ENCODE peak calls at places on chromosomes 5 and 9, in eight cellular contexts. E is neural progenitor cell, U is Peyer's patch, N is GM23248, P is ovary, V is lung, X is aorta, Y is heart right ventricle. R is an unnamed sample. For H3K9me3 and H3K4me1, the result is how much of the 10 kb centered on the place peaks cover.

GRCh38 chr5:61200582-61201155 is 38.4 kb upstream of the SMIM15 start:
- DNase-seq in X (no peak), P (no peak), E (no peak), V (no peak), U (no peak), N (no peak), Y (no peak), R (no peak)

GRCh38 chr5:103569313-103570060 is 6.9 kb upstream of the NUDT12 start:
- DNase-seq in V (no peak), X (no peak), Y (no peak), U (no peak), N (no peak), P (no peak), E (no peak), R (no peak)

GRCh38 chr9:70044450-70045307 is 1.0 kb downstream of the MAMDC2 start:
- DNase-seq in U (no peak), E (peak), N (peak), X (no peak), Y (no peak), P (peak), V (no peak), R (no peak)

GRCh38 chr5:123708074-123708806 is 196.3 kb downstream of the CSNK1G3 start:
- DNase-seq in V (no peak), E (no peak), P (no peak), Y (no peak), N (peak), X (no peak), U (no peak), R (no peak)

GRCh38 chr9:106892632-106893031 is 29.7 kb downstream of the ZNF462 start:
- DNase-seq in X (peak), Y (peak), V (peak), P (no peak), U (no peak), E (peak), N (peak), R (no peak)

GRCh38 chr5:141496038-141496437 is 7.2 kb downstream of the PCDHGC5 start:
- DNase-seq in E (no peak), P (no peak), U (no peak), Y (no peak), V (no peak), X (no peak), N (no peak), R (no peak)

GRCh38 chr9:71941998-71942567 is 30.6 kb downstream of the C9orf85 start:
- DNase-seq in V (no peak), E (no peak), X (no peak), U (no peak), Y (no peak), N (no peak), P (no peak), R (no peak)

GRCh38 chr9:136021891-136022681 is 60.9 kb upstream of the UBAC1 start:
- DNase-seq in Y (peak), N (no peak), V (no peak), U (no peak), E (no peak), P (peak), X (no peak), R (no peak)

GRCh38 chr9:70802206-70802605 is 319.2 kb downstream of the TRPM3 start:
- DNase-seq in X (no peak), E (no peak), Y (no peak), U (no peak), P (no peak), N (peak), V (no peak), R (no peak)

GRCh38 chr5:132561601-132562000 is 4.8 kb downstream of the RAD50 start:
- DNase-seq in E (no peak), P (no peak), N (no peak), X (no peak), V (no peak), U (no peak), Y (no peak), R (no peak)

GRCh38 chr9:115416299-115416698 is 298.3 kb upstream of the TNC start:
- DNase-seq in Y (no peak), E (no peak), N (no peak), P (no peak), U (no peak), V (no peak), X (no peak), R (no peak)

GRCh38 chr5:31993182-31993961 is 180.7 kb downstream of the GOLPH3 start:
- DNase-seq in Y (no peak), E (no peak), P (no peak), U (no peak), V (no peak), X (no peak), N (peak), R (no peak)

GRCh38 chr5:87042554-87042953 is 225.1 kb upstream of the RASA1 start:
- DNase-seq in N (no peak), Y (no peak), E (no peak), P (no peak), X (no peak), V (no peak), U (no peak), R (no peak)

GRCh38 chr5:143495124-143495523 is 91.6 kb upstream of the NR3C1 start:
- DNase-seq in Y (no peak), V (no peak), U (no peak), X (no peak), N (peak), E (no peak), P (no peak), R (no peak)

GRCh38 chr5:83900307-83900706 is 179.7 kb upstream of the HAPLN1 start:
- DNase-seq in X (no peak), Y (no peak), E (peak), P (no peak), V (no peak), N (peak), U (no peak), R (no peak)

GRCh38 chr9:83070257-83070656 is 7.3 kb upstream of the RASEF start:
- DNase-seq in E (no peak), X (no peak), V (no peak), P (no peak), Y (no peak), U (no peak), N (peak), R (no peak)

GRCh38 chr5:68374770-68375518 is 159.4 kb downstream of the PIK3R1 start:
- DNase-seq in N (peak), P (no peak), U (no peak), Y (no peak), V (no peak), E (no peak), X (no peak), R (no peak)

GRCh38 chr9:84867171-84867570 is 197.6 kb downstream of the NTRK2 start:
- DNase-seq in U (no peak), P (no peak), V (no peak), N (no peak), E (no peak), X (no peak), Y (no peak), R (no peak)

GRCh38 chr5:34503379-34504346 is 152.5 kb upstream of the RAI14 start:
- DNase-seq in Y (no peak), E (no peak), V (no peak), N (no peak), U (no peak), P (no peak), X (no peak), R (no peak)

GRCh38 chr5:174311531-174312269 is 266.2 kb downstream of the NSG2 start:
- DNase-seq in Y (peak), N (peak), X (peak), P (peak), V (peak), U (peak), E (peak), R (peak)

GRCh38 chr5:73552642-73553041 is 12.8 kb downstream of the ANKRA2 start:
- DNase-seq in V (no peak), U (no peak), N (no peak), P (no peak), X (no peak), E (no peak), Y (no peak), R (no peak)

GRCh38 chr9:116100711-116101111 is 52.9 kb upstream of the PAPPA start:
- DNase-seq in E (no peak), P (no peak), U (no peak), V (no peak), X (no peak), Y (no peak), N (peak), R (no peak)

GRCh38 chr5:148998174-148998797 is 64.6 kb downstream of the SH3TC2 start:
- DNase-seq in V (peak), U (no peak), E (peak), N (peak), Y (peak), X (no peak), P (no peak), R (no peak)

GRCh38 chr5:115439042-115439441 is 105.5 kb downstream of the FEM1C start:
- DNase-seq in X (no peak), P (no peak), V (no peak), Y (no peak), N (peak), U (no peak), E (no peak), R (no peak)

GRCh38 chr5:34772691-34773090 is 66.3 kb upstream of the TTC23L start:
- DNase-seq in Y (no peak), V (no peak), E (no peak), P (no peak), U (no peak), X (no peak), N (no peak), R (no peak)

GRCh38 chr9:63816742-63817621 is 1468.0 kb downstream of the FOXD4L5 start:
- DNase-seq in V (peak), Y (peak), P (peak), N (peak), U (peak), E (peak), X (peak), R (peak)

GRCh38 chr5:167898361-167899042 is 392.9 kb upstream of the WWC1 start:
- DNase-seq in E (no peak), X (no peak), Y (no peak), N (peak), U (no peak), P (no peak), V (no peak), R (no peak)
- H3K4me3 ChIP-seq in E (no peak), X (no peak), Y (no peak), N (no peak), U (no peak), P (no peak), V (no peak), R (no peak)

GRCh38 chr9:122209451-122209850 is 19.3 kb downstream of the LHX6 start:
- DNase-seq in V (no peak), X (no peak), E (no peak), N (no peak), U (peak), Y (no peak), P (no peak), R (no peak)
- H3K9me3 ChIP-seq in V (under half), X (under half), E (under half), N (under half), U (under half), Y (under half), P (under half), R (under half)

GRCh38 chr5:147450596-147450995 is 59.3 kb downstream of the DPYSL3 start:
- DNase-seq in U (no peak), E (peak), V (no peak), Y (no peak), N (no peak), P (no peak), X (no peak), R (no peak)
- H3K4me1 ChIP-seq in U (under half), E (half or more), V (under half), Y (under half), N (under half), P (under half), X (under half), R (under half)

GRCh38 chr5:42785756-42786155 is 25.9 kb downstream of the SELENOP start:
- DNase-seq in U (no peak), P (no peak), X (no peak), Y (no peak), N (no peak), E (no peak), V (no peak), R (no peak)
- H3K4me3 ChIP-seq in U (no peak), P (no peak), X (no peak), Y (no peak), N (no peak), E (no peak), V (no peak), R (no peak)

GRCh38 chr5:113527746-113528145 is 14.3 kb downstream of the YTHDC2 start:
- DNase-seq in V (no peak), X (no peak), U (no peak), N (no peak), E (no peak), Y (no peak), P (no peak), R (no peak)

GRCh38 chr5:113526421-113526820 is 12.9 kb downstream of the YTHDC2 start:
- DNase-seq in Y (no peak), V (no peak), P (no peak), X (no peak), E (peak), U (no peak), N (peak), R (no peak)

DNA sequence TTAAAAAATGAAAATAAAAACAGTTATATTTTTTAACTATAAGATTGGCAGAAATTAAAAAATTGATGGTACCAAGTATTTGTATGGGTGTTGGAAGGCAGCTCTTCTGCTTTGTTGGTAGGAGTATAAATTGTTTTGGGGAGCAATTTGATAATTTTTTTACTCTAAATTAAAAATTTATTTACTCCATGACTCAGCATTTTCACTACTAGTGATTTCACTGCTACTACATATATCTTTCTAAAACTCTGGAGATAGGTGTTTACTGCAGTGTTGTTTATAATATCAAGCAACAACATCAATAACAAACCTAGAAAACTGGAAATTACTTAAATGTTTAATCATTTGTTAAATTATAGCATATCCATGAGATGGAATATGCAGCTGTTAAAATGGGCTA is 18.3 kb downstream of the YTHDC2 start:
- DNase-seq in N (no peak), V (no peak), P (no peak), Y (no peak), U (no peak), X (no peak), E (no peak), R (no peak)
- H3K9me3 ChIP-seq in N (under half), V (under half), P (under half), Y (under half), U (under half), X (under half), E (under half), R (under half)

GRCh38 chr9:36136277-36136893 is at the start of gene GLIPR2:
- DNase-seq in P (peak), E (peak), N (peak), Y (peak), X (peak), U (peak), V (peak), R (peak)
- H3K4me1 ChIP-seq in P (under half), E (under half), N (under half), Y (under half), X (under half), U (under half), V (under half), R (half or more)

DNA sequence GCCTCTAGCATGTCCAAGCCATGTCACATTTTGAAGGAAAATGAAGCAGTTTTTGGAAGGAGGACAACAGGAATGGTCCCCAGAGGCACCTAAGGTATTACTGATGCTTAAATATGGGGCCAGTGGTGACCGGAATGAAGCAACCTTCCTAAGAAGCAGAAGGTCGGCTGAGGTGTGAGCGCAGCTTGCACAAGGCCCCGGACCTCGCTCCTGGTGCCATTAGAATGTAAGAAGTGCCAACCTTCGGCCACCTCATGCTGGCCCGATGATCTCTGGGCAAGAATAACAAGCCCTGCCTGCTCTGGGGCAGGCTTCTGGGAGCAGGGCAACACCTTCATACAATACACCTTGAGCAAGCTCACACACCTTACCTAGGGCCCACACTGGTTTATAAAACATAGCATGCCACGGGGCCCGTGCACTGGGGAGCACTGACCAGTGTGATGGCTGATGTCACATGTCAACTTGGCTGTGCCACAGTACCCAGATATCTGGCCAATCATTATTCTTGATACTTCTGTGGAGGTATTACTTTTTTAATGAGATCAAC is 21.9 kb downstream of the SEMA4D start:
- DNase-seq in Y (no peak), V (no peak), E (no peak), P (no peak), N (no peak), X (no peak), U (peak), R (no peak)
- H3K4me3 ChIP-seq in Y (no peak), V (no peak), E (no peak), P (no peak), N (no peak), X (no peak), U (no peak), R (peak)

DNA sequence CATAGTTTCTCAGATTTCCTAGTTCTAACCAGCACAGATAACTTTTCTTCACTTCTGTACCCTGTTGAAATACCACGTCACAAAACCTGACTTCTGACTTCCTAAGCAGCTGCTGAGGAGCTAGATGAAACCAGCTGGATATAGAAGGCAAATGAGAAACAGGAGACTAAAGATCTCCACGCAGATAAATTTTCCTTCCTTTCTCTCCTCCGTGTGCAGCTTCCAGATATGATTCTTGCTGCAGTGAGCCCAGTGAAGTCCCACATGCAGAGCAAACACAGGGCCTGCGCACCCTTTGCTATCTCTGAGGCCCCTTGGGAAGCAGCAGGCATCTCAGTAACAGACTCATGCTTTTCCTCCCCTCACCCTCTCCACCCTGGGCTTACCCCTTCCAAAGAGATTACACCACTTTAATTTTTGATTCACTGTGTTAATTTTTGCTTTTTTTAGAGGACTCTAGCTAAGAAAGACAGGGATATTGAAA is 1638.3 kb downstream of the MAT2B start:
- DNase-seq in X (no peak), Y (no peak), E (no peak), N (no peak), U (no peak), V (no peak), P (no peak), R (no peak)
- H3K9me3 ChIP-seq in X (under half), Y (under half), E (under half), N (under half), U (under half), V (under half), P (under half), R (under half)

GRCh38 chr9:126329476-126330275 is 3.0 kb downstream of the MVB12B start:
- DNase-seq in E (no peak), U (no peak), X (no peak), Y (no peak), P (no peak), N (no peak), V (no peak), R (no peak)
- H3K4me1 ChIP-seq in E (under half), U (under half), X (under half), Y (under half), P (under half), N (under half), V (under half), R (under half)

DNA sequence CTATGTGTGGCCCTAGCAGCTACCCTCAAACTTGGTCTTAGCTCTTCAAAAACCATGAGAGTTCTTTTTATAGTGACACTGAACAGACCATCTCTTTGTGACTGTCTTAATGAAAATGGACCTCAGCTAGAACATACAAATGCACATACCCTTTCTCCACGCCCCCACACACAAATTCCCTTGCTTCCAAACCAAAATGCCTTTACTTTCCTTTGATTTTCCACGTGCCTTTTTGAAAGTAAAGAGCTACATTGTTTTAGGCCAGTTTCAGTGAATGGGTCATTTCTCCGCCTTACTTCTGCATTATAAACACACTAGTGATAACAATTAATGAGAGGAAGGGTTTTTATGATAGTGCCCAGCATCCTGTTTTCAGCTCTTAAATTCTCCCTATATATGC is 105.8 kb upstream of the EFNA5 start:
- DNase-seq in E (no peak), X (no peak), Y (no peak), U (no peak), N (no peak), V (no peak), P (no peak), R (no peak)
- H3K4me3 ChIP-seq in E (no peak), X (no peak), Y (no peak), U (no peak), N (no peak), V (no peak), P (no peak), R (no peak)